ENCODE peak calls at places on chromosomes 1 and 21, in five cellular contexts. Y, F, H, K and S are unnamed samples.

GRCh38 chr1:79716481-79716880 is 710.0 kb upstream of the ADGRL4 start:
- DNase-seq in Y (peak; percentile 6), F (no peak), H (peak; percentile 68), K (no peak), S (no peak)

GRCh38 chr1:5651964-5652751 is 340.1 kb downstream of the NPHP4 start:
- DNase-seq in Y (no peak), F (peak; percentile 36), H (peak; percentile 77), K (no peak), S (no peak)

GRCh38 chr1:200147094-200147493 is 119.6 kb downstream of the NR5A2 start:
- DNase-seq in Y (no peak), F (no peak), H (no peak), K (no peak), S (no peak)

GRCh38 chr1:6495041-6495441 is 3.6 kb upstream of the PLEKHG5 start:
- DNase-seq in Y (no peak), F (no peak), H (no peak), K (no peak), S (no peak)

GRCh38 chr1:23196627-23197328 is 20.5 kb downstream of the HTR1D start:
- DNase-seq in Y (peak; percentile 91), F (peak; percentile 95), H (peak; percentile 98), K (no peak), S (no peak)

GRCh38 chr1:154193821-154194220 is 1.9 kb upstream of the TPM3 start:
- DNase-seq in Y (no peak), F (no peak), H (peak; percentile 67), K (no peak), S (no peak)

GRCh38 chr1:117679299-117679698 is 73.5 kb downstream of the TENT5C start:
- DNase-seq in Y (no peak), F (peak; percentile 34), H (no peak), K (no peak), S (no peak)

GRCh38 chr1:232574077-232574476 is 55.9 kb downstream of the SIPA1L2 start:
- DNase-seq in Y (no peak), F (no peak), H (no peak), K (no peak), S (no peak)

GRCh38 chr1:116853680-116854191 is 56.0 kb upstream of the PTGFRN start:
- DNase-seq in Y (peak; percentile 42), F (peak; percentile 100), H (peak; percentile 83), K (no peak), S (no peak)

GRCh38 chr1:1219341-1219740 is 5.4 kb upstream of the TNFRSF4 start:
- DNase-seq in Y (no peak), F (no peak), H (no peak), K (no peak), S (no peak)

GRCh38 chr1:10679521-10680220 is 116.8 kb downstream of the CASZ1 start:
- DNase-seq in Y (peak; percentile 65), F (no peak), H (peak; percentile 67), K (peak; percentile 57), S (no peak)

GRCh38 chr21:45528028-45528705 is 14.1 kb downstream of the SLC19A1 start:
- DNase-seq in Y (no peak), F (no peak), H (no peak), K (no peak), S (peak; percentile 8)

GRCh38 chr1:36962991-36963390 is 71.3 kb downstream of the GRIK3 start:
- DNase-seq in Y (no peak), F (no peak), H (no peak), K (no peak), S (no peak)

GRCh38 chr1:165900576-165901380 is 73.4 kb downstream of the UCK2 start:
- DNase-seq in Y (no peak), F (no peak), H (peak; percentile 78), K (no peak), S (no peak)

GRCh38 chr1:167755568-167756145 is 33.9 kb downstream of the MPZL1 start:
- DNase-seq in Y (no peak), F (no peak), H (no peak), K (no peak), S (no peak)

GRCh38 chr1:109649380-109649987 is 6.4 kb upstream of the GSTM4 start:
- DNase-seq in Y (peak; percentile 18), F (peak; percentile 26), H (no peak), K (no peak), S (no peak)

GRCh38 chr1:210722410-210723081 is 393.8 kb downstream of the HHAT start:
- DNase-seq in Y (no peak), F (no peak), H (no peak), K (no peak), S (no peak)

GRCh38 chr21:41764558-41765392 is 2.1 kb downstream of the RIPK4 start:
- DNase-seq in Y (no peak), F (no peak), H (peak; percentile 61), K (no peak), S (no peak)

GRCh38 chr1:224959121-224959520 is 29.6 kb downstream of the DNAH14 start:
- DNase-seq in Y (no peak), F (no peak), H (no peak), K (no peak), S (no peak)

GRCh38 chr1:231973840-231974239 is 347.2 kb downstream of the DISC1 start:
- DNase-seq in Y (no peak), F (no peak), H (peak; percentile 24), K (no peak), S (no peak)

GRCh38 chr1:221801773-221802516 is 60.1 kb upstream of the DUSP10 start:
- DNase-seq in Y (no peak), F (peak; percentile 49), H (peak; percentile 92), K (no peak), S (no peak)

GRCh38 chr1:192474080-192474683 is 101.4 kb upstream of the RGS1 start:
- DNase-seq in Y (no peak), F (no peak), H (peak; percentile 4), K (no peak), S (no peak)

GRCh38 chr1:231600461-231600976 is 26.1 kb upstream of the DISC1 start:
- DNase-seq in Y (no peak), F (no peak), H (no peak), K (no peak), S (no peak)

GRCh38 chr21:44989943-44990780 is 50.3 kb downstream of the SLX9 start:
- DNase-seq in Y (no peak), F (no peak), H (no peak), K (no peak), S (no peak)

GRCh38 chr1:44485229-44485932 is 80.3 kb downstream of the RNF220 start:
- DNase-seq in Y (no peak), F (no peak), H (peak; percentile 69), K (no peak), S (no peak)

GRCh38 chr1:208601569-208601968 is 357.4 kb upstream of the PLXNA2 start:
- DNase-seq in Y (no peak), F (no peak), H (no peak), K (no peak), S (no peak)

GRCh38 chr21:34812510-34813265 is 143.9 kb downstream of the CLIC6 start:
- DNase-seq in Y (no peak), F (peak; percentile 75), H (peak; percentile 81), K (no peak), S (no peak)

DNA sequence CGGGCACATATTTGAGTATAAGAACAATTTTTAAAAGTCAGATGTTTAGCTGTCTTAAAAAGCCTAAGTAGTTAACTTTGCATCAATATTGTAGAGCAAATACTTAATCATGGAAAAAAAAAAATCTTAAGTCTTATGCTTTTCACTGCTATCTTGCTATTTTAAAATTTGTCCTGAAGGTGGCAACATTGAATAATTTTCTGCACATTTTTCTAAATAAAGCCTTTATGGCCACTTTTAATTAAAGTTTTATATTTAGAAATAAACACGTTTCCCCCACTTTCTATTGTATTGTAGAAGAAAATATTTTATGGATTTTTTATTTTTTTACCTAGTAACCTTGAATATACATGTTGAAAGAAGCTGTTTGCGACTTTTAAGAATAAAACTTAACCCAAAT is 198.8 kb downstream of the AMY1C start:
- DNase-seq in Y (no peak), F (no peak), H (no peak), K (no peak), S (no peak)
- TF ChIP-seq CTCF in Y (no peak), F (peak; percentile 71), H (peak; percentile 27), K (no peak), S (no peak)

GRCh38 chr1:229302740-229303139 is 31.8 kb downstream of the RAB4A start:
- DNase-seq in Y (no peak), F (no peak), H (no peak), K (no peak), S (no peak)
- H3K36me3 ChIP-seq in Y (peaks cover 25% of the 10 kb centered on the region), F (no peaks in the 10 kb centered on the region), H (peaks cover 26% of the 10 kb centered on the region), K (peaks cover 18% of the 10 kb centered on the region), S (peaks cover 34% of the 10 kb centered on the region)

DNA sequence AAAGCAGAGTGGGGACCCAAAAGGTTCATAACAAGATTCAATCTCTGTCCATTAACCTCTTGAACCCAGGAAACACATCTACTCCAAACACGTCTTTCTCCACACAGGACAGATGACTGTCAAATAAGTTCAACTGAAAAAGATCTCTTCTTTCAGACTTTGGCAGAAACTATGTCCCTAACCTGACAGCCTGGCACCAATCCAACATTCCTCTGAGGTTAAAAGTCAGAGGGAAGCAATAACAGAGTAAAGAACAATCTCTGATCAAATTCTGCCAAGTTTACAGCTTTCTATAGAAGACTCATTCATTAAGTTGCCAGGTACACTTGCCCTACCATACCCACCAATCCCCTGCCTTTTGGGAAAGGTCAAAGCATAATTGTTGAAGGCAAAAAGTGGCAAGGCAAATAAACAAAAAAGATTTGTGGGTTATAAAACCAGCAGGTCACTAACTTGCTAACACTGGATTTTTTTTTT is 31.9 kb downstream of the OTUD7B start:
- DNase-seq in Y (no peak), F (peak; percentile 66), H (peak; percentile 5), K (no peak), S (no peak)
- H3K27ac ChIP-seq in Y (no peak overlapping the region), F (no peak overlapping the region), H (no peak overlapping the region), K (no peak overlapping the region), S (no peak overlapping the region)

DNA sequence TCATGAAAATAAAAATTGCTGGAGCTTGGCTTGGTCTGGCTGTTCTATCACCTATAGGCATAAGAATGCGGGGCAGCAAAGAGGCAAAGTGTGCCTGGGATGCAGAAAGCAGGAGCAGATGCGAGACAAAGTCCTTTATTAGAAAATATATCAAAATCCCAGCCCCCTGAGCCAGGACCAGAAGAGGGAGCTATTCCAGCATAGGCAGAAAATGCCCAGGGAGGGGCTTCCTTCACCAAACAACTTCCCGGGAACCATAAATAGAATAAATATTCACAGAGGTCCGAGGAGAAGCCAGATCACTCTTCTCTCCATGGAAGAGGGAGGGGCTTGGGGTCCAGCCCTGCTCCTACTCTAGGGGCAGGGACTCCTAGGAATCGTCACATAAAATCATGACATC is 5.0 kb downstream of the PPOX start:
- DNase-seq in Y (no peak), F (no peak), H (no peak), K (no peak), S (no peak)
- TF ChIP-seq CTCF in Y (peak; percentile 51), F (peak; percentile 27), H (no peak), K (peak; percentile 19), S (no peak)

DNA sequence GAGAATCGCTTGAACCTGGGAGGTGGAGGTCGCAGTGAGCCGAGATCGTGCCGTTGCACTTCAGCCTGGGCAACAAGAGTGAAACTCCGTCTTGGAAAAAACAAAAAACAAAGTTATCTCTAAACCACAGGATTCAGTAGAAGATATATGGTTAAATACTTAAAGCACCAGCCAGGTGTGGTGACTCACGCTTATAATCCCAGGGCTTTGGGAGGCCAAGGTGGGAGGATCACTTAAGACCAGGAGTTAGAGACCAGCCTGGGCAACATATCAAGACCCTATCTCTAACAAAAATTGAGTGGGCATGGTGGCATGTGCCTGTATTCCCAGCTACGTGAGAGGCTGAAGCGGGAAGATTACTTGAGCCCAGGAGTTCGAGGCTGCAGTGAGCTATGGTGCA is 5.6 kb downstream of the NECAP2 start:
- DNase-seq in Y (no peak), F (no peak), H (no peak), K (no peak), S (no peak)
- H3K36me3 ChIP-seq in Y (peaks cover 35% of the 10 kb centered on the region), F (no peaks in the 10 kb centered on the region), H (peaks cover 9% of the 10 kb centered on the region), K (peaks cover 6% of the 10 kb centered on the region), S (peaks cover 87% of the 10 kb centered on the region)